ENCODE peak calls at places on chromosomes 4 and X, in eight cellular contexts. One of them, this sample, is unnamed.
A peak's percentile ranks its signal among the peaks of the same experiment; 100 is the strongest.

GRCh38 chrX:19627533-19627932 is 112.2 kb upstream of the MAP3K15 start:
- DNase-seq in left lung: no peak
- DNase-seq in brain microvascular endothelial cell: no peak
- DNase-seq in tibial artery: no peak
- DNase-seq in cardiac muscle cell: no peak
- DNase-seq in SK-N-SH: no peak
- DNase-seq in transverse colon: no peak
- DNase-seq in aorta: no peak
- DNase-seq in this sample: no peak

GRCh38 chrX:97895751-97896150 is 1012.0 kb downstream of the RPA4 start:
- DNase-seq in left lung: no peak
- DNase-seq in brain microvascular endothelial cell: no peak
- DNase-seq in tibial artery: no peak
- DNase-seq in cardiac muscle cell: no peak
- DNase-seq in SK-N-SH: no peak
- DNase-seq in transverse colon: no peak
- DNase-seq in aorta: no peak
- DNase-seq in this sample: peak; percentile 16

GRCh38 chrX:154505726-154506125 is 10.3 kb downstream of the FAM3A start:
- DNase-seq in left lung: no peak
- DNase-seq in brain microvascular endothelial cell: peak; percentile 41
- DNase-seq in tibial artery: no peak
- DNase-seq in cardiac muscle cell: peak; percentile 56
- DNase-seq in SK-N-SH: no peak
- DNase-seq in transverse colon: no peak
- DNase-seq in aorta: no peak
- DNase-seq in this sample: no peak

GRCh38 chrX:17535229-17535628 is 160.2 kb downstream of the NHS start:
- DNase-seq in left lung: no peak
- DNase-seq in brain microvascular endothelial cell: no peak
- DNase-seq in tibial artery: no peak
- DNase-seq in cardiac muscle cell: peak; percentile 47
- DNase-seq in SK-N-SH: peak; percentile 30
- DNase-seq in transverse colon: peak; percentile 31
- DNase-seq in aorta: no peak
- DNase-seq in this sample: no peak

GRCh38 chr4:185219551-185220344 is 10.3 kb downstream of the SNX25 start:
- DNase-seq in left lung: no peak
- DNase-seq in brain microvascular endothelial cell: peak; percentile 44
- DNase-seq in tibial artery: no peak
- DNase-seq in cardiac muscle cell: peak; percentile 83
- DNase-seq in SK-N-SH: no peak
- DNase-seq in transverse colon: peak; percentile 70
- DNase-seq in aorta: no peak
- DNase-seq in this sample: peak; percentile 78

GRCh38 chrX:38563006-38563405 is 1.7 kb downstream of the TSPAN7 start:
- DNase-seq in left lung: no peak
- DNase-seq in brain microvascular endothelial cell: no peak
- DNase-seq in tibial artery: no peak
- DNase-seq in cardiac muscle cell: no peak
- DNase-seq in SK-N-SH: peak; percentile 1
- DNase-seq in transverse colon: no peak
- DNase-seq in aorta: no peak
- DNase-seq in this sample: no peak

GRCh38 chr4:13173974-13174373 is 310.2 kb downstream of the RAB28 start:
- DNase-seq in left lung: peak; percentile 41
- DNase-seq in brain microvascular endothelial cell: no peak
- DNase-seq in tibial artery: peak; percentile 82
- DNase-seq in cardiac muscle cell: peak; percentile 51
- DNase-seq in SK-N-SH: no peak
- DNase-seq in transverse colon: peak; percentile 24
- DNase-seq in aorta: no peak
- DNase-seq in this sample: no peak

GRCh38 chr4:78937837-78938236 is 1.4 kb downstream of the PAQR3 start:
- DNase-seq in left lung: no peak
- DNase-seq in brain microvascular endothelial cell: no peak
- DNase-seq in tibial artery: no peak
- DNase-seq in cardiac muscle cell: no peak
- DNase-seq in SK-N-SH: no peak
- DNase-seq in transverse colon: no peak
- DNase-seq in aorta: no peak
- DNase-seq in this sample: no peak

GRCh38 chr4:95362906-95363578 is 185.7 kb downstream of the UNC5C start:
- DNase-seq in left lung: no peak
- DNase-seq in brain microvascular endothelial cell: peak; percentile 6
- DNase-seq in tibial artery: no peak
- DNase-seq in cardiac muscle cell: peak; percentile 67
- DNase-seq in SK-N-SH: peak; percentile 48
- DNase-seq in transverse colon: no peak
- DNase-seq in aorta: no peak
- DNase-seq in this sample: no peak

GRCh38 chrX:108163333-108164082 is 71.9 kb downstream of the ATG4A start:
- DNase-seq in left lung: no peak
- DNase-seq in brain microvascular endothelial cell: no peak
- DNase-seq in tibial artery: no peak
- DNase-seq in cardiac muscle cell: no peak
- DNase-seq in SK-N-SH: no peak
- DNase-seq in transverse colon: no peak
- DNase-seq in aorta: no peak
- DNase-seq in this sample: no peak

GRCh38 chrX:39972340-39972739 is 125.4 kb downstream of the BCOR start:
- DNase-seq in left lung: no peak
- DNase-seq in brain microvascular endothelial cell: peak; percentile 9
- DNase-seq in tibial artery: no peak
- DNase-seq in cardiac muscle cell: peak; percentile 27
- DNase-seq in SK-N-SH: no peak
- DNase-seq in transverse colon: no peak
- DNase-seq in aorta: no peak
- DNase-seq in this sample: no peak

GRCh38 chr4:140267576-140267975 is 105.9 kb upstream of the SCOC start:
- DNase-seq in left lung: no peak
- DNase-seq in brain microvascular endothelial cell: no peak
- DNase-seq in tibial artery: no peak
- DNase-seq in cardiac muscle cell: no peak
- DNase-seq in SK-N-SH: no peak
- DNase-seq in transverse colon: no peak
- DNase-seq in aorta: no peak
- DNase-seq in this sample: no peak

GRCh38 chr4:79281577-79282359 is 44.1 kb downstream of the NAA11 start:
- DNase-seq in left lung: no peak
- DNase-seq in brain microvascular endothelial cell: no peak
- DNase-seq in tibial artery: no peak
- DNase-seq in cardiac muscle cell: no peak
- DNase-seq in SK-N-SH: peak; percentile 12
- DNase-seq in transverse colon: no peak
- DNase-seq in aorta: no peak
- DNase-seq in this sample: no peak

GRCh38 chr4:102640669-102641068 is 120.1 kb downstream of the MANBA start:
- DNase-seq in left lung: no peak
- DNase-seq in brain microvascular endothelial cell: peak; percentile 50
- DNase-seq in tibial artery: no peak
- DNase-seq in cardiac muscle cell: peak; percentile 54
- DNase-seq in SK-N-SH: no peak
- DNase-seq in transverse colon: no peak
- DNase-seq in aorta: no peak
- DNase-seq in this sample: peak; percentile 28

GRCh38 chr4:19151684-19152083 is 1100.0 kb upstream of the SLIT2 start:
- DNase-seq in left lung: no peak
- DNase-seq in brain microvascular endothelial cell: no peak
- DNase-seq in tibial artery: no peak
- DNase-seq in cardiac muscle cell: no peak
- DNase-seq in SK-N-SH: no peak
- DNase-seq in transverse colon: no peak
- DNase-seq in aorta: no peak
- DNase-seq in this sample: no peak

GRCh38 chrX:2583194-2584162 is 82.7 kb upstream of the DHRSX start:
- DNase-seq in left lung: no peak
- DNase-seq in brain microvascular endothelial cell: no peak
- DNase-seq in tibial artery: no peak
- DNase-seq in cardiac muscle cell: no peak
- DNase-seq in SK-N-SH: no peak
- DNase-seq in transverse colon: no peak
- DNase-seq in aorta: peak; percentile 62
- DNase-seq in this sample: no peak
- H3K4me3 ChIP-seq in left lung: no peak overlapping the region
- H3K4me3 ChIP-seq in brain microvascular endothelial cell: no peak overlapping the region
- H3K4me3 ChIP-seq in tibial artery: no peak overlapping the region
- H3K4me3 ChIP-seq in cardiac muscle cell: peak overlapping the region; percentile 26
- H3K4me3 ChIP-seq in SK-N-SH: no peak overlapping the region
- H3K4me3 ChIP-seq in transverse colon: no peak overlapping the region
- H3K4me3 ChIP-seq in aorta: no peak overlapping the region
- H3K4me3 ChIP-seq in this sample: no peak overlapping the region

DNA sequence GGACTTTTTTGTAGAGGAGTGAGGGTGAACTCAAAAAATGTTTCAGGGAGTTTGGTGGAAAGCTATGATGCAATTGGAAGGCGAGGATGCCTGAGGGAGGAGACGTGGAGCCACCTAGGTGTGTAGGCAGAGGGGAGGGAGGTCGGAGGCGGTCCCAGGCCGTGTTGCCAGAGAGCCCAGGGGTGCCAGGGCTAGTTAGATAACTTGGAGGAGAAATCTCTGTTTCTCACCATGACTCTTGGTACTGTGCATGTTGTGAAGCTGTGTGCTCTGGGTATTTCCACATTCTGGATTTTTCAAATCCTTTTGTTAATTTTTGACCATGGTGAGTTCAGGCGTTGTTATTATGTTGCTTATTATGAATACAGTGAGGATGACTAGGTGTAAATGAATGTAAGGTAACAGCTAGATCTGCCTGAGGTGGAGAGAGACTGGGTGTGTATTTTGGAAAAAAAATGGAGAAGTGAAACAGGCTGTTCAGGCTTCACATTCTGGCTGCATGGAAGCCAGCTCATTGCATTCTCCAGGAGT is 4.5 kb downstream of the RAB9A start:
- DNase-seq in left lung: no peak
- DNase-seq in brain microvascular endothelial cell: no peak
- DNase-seq in tibial artery: no peak
- DNase-seq in cardiac muscle cell: no peak
- DNase-seq in SK-N-SH: no peak
- DNase-seq in transverse colon: no peak
- DNase-seq in aorta: no peak
- DNase-seq in this sample: no peak
- H3K4me3 ChIP-seq in left lung: no peak overlapping the region
- H3K4me3 ChIP-seq in brain microvascular endothelial cell: no peak overlapping the region
- H3K4me3 ChIP-seq in tibial artery: no peak overlapping the region
- H3K4me3 ChIP-seq in cardiac muscle cell: no peak overlapping the region
- H3K4me3 ChIP-seq in SK-N-SH: no peak overlapping the region
- H3K4me3 ChIP-seq in transverse colon: no peak overlapping the region
- H3K4me3 ChIP-seq in aorta: no peak overlapping the region
- H3K4me3 ChIP-seq in this sample: no peak overlapping the region

DNA sequence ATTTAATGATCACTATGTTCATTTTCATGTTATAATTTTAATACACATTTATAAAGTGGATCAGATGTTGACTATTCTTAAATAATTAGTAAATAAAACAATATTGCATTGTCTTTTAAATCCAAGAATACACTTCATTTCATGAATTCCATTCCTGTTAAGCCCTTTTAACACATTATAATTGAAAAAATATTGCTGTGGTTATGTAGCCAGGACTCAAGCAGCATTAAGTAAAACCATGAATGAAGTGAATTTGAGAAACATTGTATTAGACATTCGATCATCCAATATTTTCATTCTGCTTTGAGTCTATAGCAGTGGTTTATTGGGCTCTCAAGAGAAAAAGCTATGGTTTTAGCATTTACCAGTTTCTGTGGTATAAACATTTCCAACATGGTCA is 94.2 kb upstream of the RAPGEF2 start:
- DNase-seq in left lung: no peak
- DNase-seq in brain microvascular endothelial cell: no peak
- DNase-seq in tibial artery: no peak
- DNase-seq in cardiac muscle cell: no peak
- DNase-seq in SK-N-SH: no peak
- DNase-seq in transverse colon: no peak
- DNase-seq in aorta: no peak
- DNase-seq in this sample: no peak
- H3K4me3 ChIP-seq in left lung: no peak overlapping the region
- H3K4me3 ChIP-seq in brain microvascular endothelial cell: no peak overlapping the region
- H3K4me3 ChIP-seq in tibial artery: no peak overlapping the region
- H3K4me3 ChIP-seq in cardiac muscle cell: no peak overlapping the region
- H3K4me3 ChIP-seq in SK-N-SH: no peak overlapping the region
- H3K4me3 ChIP-seq in transverse colon: no peak overlapping the region
- H3K4me3 ChIP-seq in aorta: no peak overlapping the region
- H3K4me3 ChIP-seq in this sample: no peak overlapping the region

DNA sequence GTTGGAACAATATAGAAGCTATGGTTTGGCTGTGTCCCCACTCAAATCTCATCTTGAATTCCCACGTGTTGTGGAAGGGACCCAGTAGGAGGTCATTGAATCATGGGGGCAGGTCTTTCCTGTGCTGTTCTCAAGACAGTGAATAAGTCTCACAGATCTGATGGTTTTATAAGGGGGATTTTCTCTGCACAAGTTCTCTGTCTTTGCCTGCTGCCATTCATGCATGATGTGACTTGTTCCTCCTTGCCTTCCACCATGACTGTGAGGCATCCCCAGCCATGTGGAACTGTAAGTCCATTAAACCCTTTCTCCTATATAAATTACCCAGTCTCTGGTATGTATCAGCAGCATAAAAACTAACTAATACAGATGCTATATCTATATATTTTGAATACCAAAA is 135.2 kb upstream of the EDNRA start:
- DNase-seq in left lung: no peak
- DNase-seq in brain microvascular endothelial cell: no peak
- DNase-seq in tibial artery: no peak
- DNase-seq in cardiac muscle cell: no peak
- DNase-seq in SK-N-SH: no peak
- DNase-seq in transverse colon: no peak
- DNase-seq in aorta: no peak
- DNase-seq in this sample: no peak
- H3K4me3 ChIP-seq in left lung: no peak overlapping the region
- H3K4me3 ChIP-seq in brain microvascular endothelial cell: no peak overlapping the region
- H3K4me3 ChIP-seq in tibial artery: no peak overlapping the region
- H3K4me3 ChIP-seq in cardiac muscle cell: no peak overlapping the region
- H3K4me3 ChIP-seq in SK-N-SH: no peak overlapping the region
- H3K4me3 ChIP-seq in transverse colon: no peak overlapping the region
- H3K4me3 ChIP-seq in aorta: no peak overlapping the region
- H3K4me3 ChIP-seq in this sample: no peak overlapping the region

DNA sequence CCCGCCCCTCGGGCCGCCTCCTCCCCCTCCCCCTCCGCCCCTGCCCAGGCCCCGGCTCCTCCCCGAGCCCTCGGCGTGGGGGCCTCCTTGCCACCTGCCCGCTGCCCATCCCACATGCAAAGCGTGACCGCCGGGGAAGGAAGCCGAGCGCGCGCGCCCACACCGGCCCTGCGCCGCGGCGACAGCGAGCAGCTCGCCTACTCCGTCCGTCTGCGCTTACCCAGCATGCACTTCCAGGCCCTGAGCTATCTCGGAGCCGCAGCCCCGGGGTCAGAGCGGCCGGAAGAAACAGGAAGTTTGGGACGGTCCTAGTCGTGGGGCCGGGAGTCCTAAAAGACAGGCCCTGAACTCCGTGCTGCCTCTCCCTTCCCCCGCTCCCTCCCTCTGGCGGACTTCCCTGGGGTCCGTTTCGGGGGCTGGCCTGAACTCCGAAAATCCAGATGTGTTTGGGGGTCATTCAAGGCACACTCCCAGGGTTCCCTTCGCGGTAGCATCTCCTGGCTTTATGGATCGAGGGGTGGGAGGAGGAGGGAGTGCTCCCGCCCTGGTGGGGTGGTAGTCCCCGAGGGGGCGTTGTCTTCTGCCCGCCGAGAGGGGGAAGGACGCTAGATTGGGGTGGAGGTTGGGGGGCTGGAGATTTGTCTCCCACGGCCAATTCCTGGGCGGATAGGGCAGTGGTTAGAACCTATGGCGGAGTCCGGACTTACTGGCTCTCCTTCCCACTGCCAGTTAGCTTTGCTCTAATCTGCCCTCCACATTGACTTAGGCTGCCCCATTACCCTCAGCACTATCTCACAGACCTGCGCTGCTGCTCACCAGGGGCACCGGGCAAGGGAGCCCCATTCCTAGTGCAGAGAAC is 25.0 kb upstream of the BCORL1 start:
- DNase-seq in left lung: peak; percentile 81
- DNase-seq in brain microvascular endothelial cell: no peak
- DNase-seq in tibial artery: peak; percentile 38
- DNase-seq in cardiac muscle cell: peak; percentile 65
- DNase-seq in SK-N-SH: peak; percentile 84
- DNase-seq in transverse colon: peak; percentile 78
- DNase-seq in aorta: peak; percentile 85
- DNase-seq in this sample: no peak
- H3K4me3 ChIP-seq in left lung: peak overlapping the region; percentile 39
- H3K4me3 ChIP-seq in brain microvascular endothelial cell: peak overlapping the region; percentile 46
- H3K4me3 ChIP-seq in tibial artery: peak overlapping the region; percentile 42
- H3K4me3 ChIP-seq in cardiac muscle cell: peak overlapping the region; percentile 19
- H3K4me3 ChIP-seq in SK-N-SH: peak overlapping the region; percentile 42
- H3K4me3 ChIP-seq in transverse colon: peak overlapping the region; percentile 31
- H3K4me3 ChIP-seq in aorta: peak overlapping the region; percentile 18
- H3K4me3 ChIP-seq in this sample: peak overlapping the region; percentile 31